ENCODE peak calls at places on chromosomes 11 and 22, in four cellular contexts. H, E, I and R are unnamed samples.

GRCh38 chr11:43289368-43289767 is 22.4 kb upstream of the API5 start:
- DNase-seq in H (no peak), E (no peak), I (no peak), R (no peak)

GRCh38 chr11:2444301-2445106 is at the start of the genes KCNQ1 and TRPM5:
- DNase-seq in I (peak; percentile 48), E (peak; percentile 82), H (no peak), R (peak; percentile 98)

GRCh38 chr11:110207089-110207488 is 89.3 kb downstream of the RDX start:
- DNase-seq in E (no peak), H (no peak), I (no peak), R (no peak)

GRCh38 chr11:870127-870413 is 27.4 kb downstream of the TSPAN4 start:
- DNase-seq in H (no peak), E (peak; percentile 38), I (peak; percentile 32), R (peak; percentile 71)

GRCh38 chr11:33324211-33324985 is 67.2 kb downstream of the HIPK3 start:
- DNase-seq in H (no peak), E (no peak), I (no peak), R (no peak)

GRCh38 chr11:73797457-73797856 is 9.8 kb downstream of the MRPL48 start:
- DNase-seq in E (no peak), H (no peak), I (no peak), R (no peak)

GRCh38 chr11:74019860-74020259 is 11.0 kb upstream of the UCP3 start:
- DNase-seq in I (no peak), H (no peak), E (no peak), R (no peak)

GRCh38 chr11:122796128-122796717 is 42.1 kb upstream of the CRTAM start:
- DNase-seq in H (no peak), E (peak; percentile 84), I (peak; percentile 37), R (peak; percentile 43)

GRCh38 chr11:109424893-109425292 is 2.9 kb downstream of the C11orf87 start:
- DNase-seq in E (peak; percentile 89), I (peak; percentile 47), H (peak; percentile 27), R (no peak)

GRCh38 chr22:36383110-36383581 is 4.6 kb downstream of the MYH9 start:
- DNase-seq in I (peak; percentile 68), E (no peak), H (no peak), R (no peak)

GRCh38 chr11:123351375-123351774 is 78.7 kb upstream of the GRAMD1B start:
- DNase-seq in I (no peak), E (peak; percentile 58), H (no peak), R (peak; percentile 55)

GRCh38 chr11:112219476-112220232 is 6.6 kb upstream of the PTS start:
- DNase-seq in I (peak; percentile 84), H (no peak), E (no peak), R (peak; percentile 72)

GRCh38 chr11:8810331-8811301 is 100.4 kb upstream of the AKIP1 start:
- DNase-seq in I (peak; percentile 55), E (peak; percentile 80), H (no peak), R (peak; percentile 86)

GRCh38 chr11:78929092-78929905 is 354.6 kb upstream of the NARS2 start:
- DNase-seq in I (no peak), E (peak; percentile 52), H (peak; percentile 71), R (no peak)

GRCh38 chr11:108973402-108974119 is 308.7 kb downstream of the DDX10 start:
- DNase-seq in H (no peak), E (no peak), I (no peak), R (no peak)

GRCh38 chr22:45547016-45547345 is 44.3 kb downstream of the FBLN1 start:
- DNase-seq in E (no peak), I (no peak), H (no peak), R (no peak)

GRCh38 chr22:45548441-45548840 is 45.8 kb downstream of the FBLN1 start:
- DNase-seq in I (no peak), H (no peak), E (no peak), R (no peak)

GRCh38 chr22:45544588-45545170 is 42.0 kb downstream of the FBLN1 start:
- DNase-seq in I (no peak), H (no peak), E (no peak), R (no peak)

GRCh38 chr22:45548991-45549736 is 46.5 kb downstream of the FBLN1 start:
- DNase-seq in E (no peak), H (no peak), I (peak; percentile 49), R (no peak)

GRCh38 chr22:45546333-45547015 is 43.8 kb downstream of the FBLN1 start:
- DNase-seq in E (no peak), I (no peak), H (no peak), R (no peak)
- TF ChIP-seq TEAD4 in E (no peak), I (no peak), H (no peak), R (no peak)

GRCh38 chr11:130129922-130130321 is 29.7 kb upstream of the ST14 start:
- DNase-seq in I (no peak), H (no peak), E (no peak), R (no peak)

GRCh38 chr11:130133716-130134115 is 25.9 kb upstream of the ST14 start:
- DNase-seq in I (no peak), E (no peak), H (no peak), R (no peak)

GRCh38 chr11:130128626-130129025 is 31.0 kb upstream of the ST14 start:
- DNase-seq in H (no peak), E (no peak), I (no peak), R (no peak)

GRCh38 chr11:130136107-130136506 is 23.5 kb upstream of the ST14 start:
- DNase-seq in E (no peak), I (no peak), H (no peak), R (no peak)

GRCh38 chr11:130131957-130132850 is 27.4 kb upstream of the ST14 start:
- DNase-seq in E (peak; percentile 67), I (peak; percentile 73), H (peak; percentile 17), R (peak; percentile 83)
- TF ChIP-seq USF2 in E (no peak), I (no peak), H (no peak), R (no peak)

GRCh38 chr22:46574438-46574992 is 37.1 kb upstream of the CELSR1 start:
- DNase-seq in E (no peak), I (no peak), H (no peak), R (no peak)
- TF ChIP-seq TEAD4 in E (no peak), I (no peak), H (no peak), R (no peak)

DNA sequence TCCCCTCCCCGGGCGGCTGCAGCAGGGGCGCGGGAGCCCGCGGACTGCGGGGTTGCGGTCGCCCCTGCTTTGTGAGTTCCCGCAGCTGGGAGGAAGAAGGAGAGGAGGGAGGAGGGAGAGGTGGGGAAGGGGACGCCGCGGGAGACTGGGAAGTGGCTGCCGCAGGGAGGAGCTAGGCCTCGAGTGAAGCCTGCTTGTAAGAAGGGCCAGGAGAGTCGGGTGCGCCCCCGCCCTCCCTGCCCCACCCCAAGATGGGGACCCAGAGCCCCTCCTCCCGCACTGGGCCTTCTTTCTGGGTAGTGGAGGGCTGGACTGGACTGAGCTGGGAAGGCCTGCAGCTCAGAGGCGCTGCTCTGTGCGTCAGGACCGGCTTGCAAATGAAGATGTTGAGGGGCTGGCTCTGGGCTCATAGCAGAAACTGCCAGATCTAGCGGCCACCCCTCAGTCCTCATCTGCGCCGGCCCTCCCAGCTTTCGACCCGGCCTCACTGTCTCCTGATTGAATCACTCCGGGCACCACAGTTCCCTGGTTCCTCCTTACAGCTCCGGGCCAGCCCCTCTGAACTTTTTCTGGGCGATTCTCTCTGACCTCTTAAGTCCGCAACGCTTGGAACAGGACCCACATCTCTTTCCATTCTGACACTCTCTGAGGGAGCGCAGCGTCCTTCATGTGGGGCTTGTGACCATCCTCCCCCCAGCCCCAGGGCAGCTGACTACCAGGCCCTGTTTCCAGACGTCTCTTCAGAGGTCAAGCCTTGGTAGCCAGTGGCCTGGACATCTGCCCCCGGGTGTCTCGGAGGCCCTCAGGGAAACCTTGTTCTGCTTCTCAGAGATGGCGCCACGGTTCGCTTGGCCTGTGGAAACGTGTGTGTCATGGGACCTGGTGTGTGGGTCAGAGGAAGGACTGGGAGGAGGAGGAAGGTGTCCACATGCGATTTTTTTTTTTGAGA is 21.9 kb downstream of the SERPINH1 start:
- DNase-seq in E (peak; percentile 75), I (peak; percentile 46), H (no peak), R (peak; percentile 87)
- TF ChIP-seq USF2 in E (no peak), I (no peak), H (no peak), R (no peak)

GRCh38 chr11:48138222-48138621 is 78.4 kb upstream of the OR4B1 start:
- DNase-seq in E (no peak), H (no peak), I (no peak), R (no peak)

GRCh38 chr11:48142886-48143285 is 73.7 kb upstream of the OR4B1 start:
- DNase-seq in E (no peak), H (no peak), I (no peak), R (no peak)

GRCh38 chr11:48141475-48142100 is 75.0 kb upstream of the OR4B1 start:
- DNase-seq in I (peak; percentile 13), E (no peak), H (no peak), R (no peak)
- TF ChIP-seq TEAD4 in I (no peak), E (no peak), H (no peak), R (no peak)

GRCh38 chr11:10683429-10683828 is 10.1 kb downstream of the IRAG1 start:
- DNase-seq in I (no peak), E (no peak), H (no peak), R (no peak)

GRCh38 chr11:10679644-10680043 is 13.9 kb downstream of the IRAG1 start:
- DNase-seq in E (no peak), I (no peak), H (no peak), R (no peak)

GRCh38 chr11:10678106-10678505 is 15.4 kb downstream of the IRAG1 start:
- DNase-seq in E (no peak), I (no peak), H (no peak), R (no peak)

DNA sequence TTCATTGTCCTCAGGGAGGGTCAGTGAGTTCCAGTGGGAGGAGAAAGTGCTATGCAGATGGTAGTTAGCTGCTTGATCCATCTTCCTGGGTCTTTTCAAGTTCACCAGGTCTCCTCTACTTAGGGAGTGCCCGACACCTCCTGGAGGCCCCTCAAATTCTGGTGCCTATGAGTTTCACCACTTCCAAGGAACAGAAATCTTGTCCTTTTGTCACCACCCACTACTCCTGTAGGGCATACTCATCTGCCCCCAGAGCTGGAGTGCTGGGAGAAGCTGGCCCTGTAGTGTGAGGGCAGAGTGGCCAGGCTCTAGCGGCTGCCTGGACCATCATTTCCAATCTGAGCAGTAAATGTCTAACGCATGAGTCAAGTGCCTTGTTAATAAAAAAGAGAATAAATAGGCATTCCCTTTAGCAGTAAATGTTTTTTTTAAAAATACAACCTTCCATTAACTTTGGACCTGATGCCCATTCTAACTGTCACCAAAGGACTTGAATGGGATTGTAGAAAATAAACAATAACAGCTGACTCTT is 12.5 kb downstream of the IRAG1 start:
- DNase-seq in H (no peak), E (no peak), I (no peak), R (no peak)
- TF ChIP-seq USF2 in H (no peak), E (no peak), I (no peak), R (no peak)

GRCh38 chr11:45369294-45369693 is 83.2 kb upstream of the SYT13 start:
- DNase-seq in H (no peak), I (no peak), E (no peak), R (no peak)

GRCh38 chr11:45368697-45369096 is 82.6 kb upstream of the SYT13 start:
- DNase-seq in H (no peak), E (no peak), I (no peak), R (no peak)

GRCh38 chr11:45374130-45374529 is 88.0 kb upstream of the SYT13 start:
- DNase-seq in E (no peak), I (no peak), H (no peak), R (no peak)

GRCh38 chr11:45373506-45373905 is 87.4 kb upstream of the SYT13 start:
- DNase-seq in E (no peak), I (no peak), H (no peak), R (no peak)

GRCh38 chr11:45371251-45371749 is 85.2 kb upstream of the SYT13 start:
- DNase-seq in E (peak; percentile 93), H (peak; percentile 82), I (peak; percentile 68), R (peak; percentile 84)
- TF ChIP-seq TEAD4 in E (no peak), H (peak; percentile 79), I (no peak), R (no peak)

GRCh38 chr11:64044730-64045386 is 9.1 kb downstream of the FLRT1 start:
- DNase-seq in I (no peak), E (no peak), H (no peak), R (peak; percentile 96)
- TF ChIP-seq USF2 in I (no peak), E (no peak), H (no peak), R (no peak)